ENCODE peak calls at places on chromosomes 2 and 18, in six cellular contexts. J is WTC11; P is Calu3; Y is BJ; K is CD4-positive, alpha-beta T cell; D is fibroblast of pulmonary artery. V is an unnamed sample.

GRCh38 chr2:169658877-169659276 is 35.3 kb downstream of the CFAP210 start:
- DNase-seq in J (no peak), P (no peak), Y (no peak), K (no peak), D (no peak), V (no peak)

GRCh38 chr2:196105956-196106355 is 37.3 kb upstream of the DNAH7 start:
- DNase-seq in J (no peak), P (no peak), Y (no peak), K (no peak), D (no peak), V (no peak)

GRCh38 chr2:162795312-162795711 is 43.3 kb downstream of the KCNH7 start:
- DNase-seq in J (peak), P (peak), Y (no peak), K (no peak), D (no peak), V (no peak)

GRCh38 chr18:42929857-42930256 is 185.6 kb downstream of the RIT2 start:
- DNase-seq in J (no peak), P (no peak), Y (no peak), K (no peak), D (peak), V (no peak)

GRCh38 chr2:20682166-20682565 is 15.2 kb downstream of the GDF7 start:
- DNase-seq in J (no peak), P (no peak), Y (no peak), K (no peak), D (peak), V (no peak)

GRCh38 chr2:29323961-29324360 is 208.7 kb downstream of the CLIP4 start:
- DNase-seq in J (no peak), P (no peak), Y (no peak), K (no peak), D (peak), V (no peak)

GRCh38 chr2:42214669-42215068 is 45.5 kb downstream of the EML4 start:
- DNase-seq in J (no peak), P (no peak), Y (no peak), K (no peak), D (peak), V (no peak)

GRCh38 chr2:121398853-121399252 is 113.9 kb upstream of the TFCP2L1 start:
- DNase-seq in J (no peak), P (no peak), Y (no peak), K (no peak), D (peak), V (no peak)

GRCh38 chr2:229563388-229563787 is 151.0 kb downstream of the DNER start:
- DNase-seq in J (no peak), P (no peak), Y (no peak), K (no peak), D (no peak), V (no peak)

GRCh38 chr2:229564300-229564907 is 150.0 kb downstream of the DNER start:
- DNase-seq in J (no peak), P (no peak), Y (no peak), K (no peak), D (no peak), V (no peak)

GRCh38 chr2:229566380-229566779 is 148.0 kb downstream of the DNER start:
- DNase-seq in J (no peak), P (no peak), Y (no peak), K (no peak), D (no peak), V (no peak)

GRCh38 chr2:229562472-229563127 is 151.8 kb downstream of the DNER start:
- DNase-seq in J (no peak), P (no peak), Y (no peak), K (no peak), D (no peak), V (no peak)
- TF ChIP-seq CTCF in J (no peak), P (no peak), Y (no peak), K (no peak), D (no peak), V (no peak)

GRCh38 chr18:5951515-5952081 is 56.3 kb upstream of the TMEM200C start:
- DNase-seq in J (no peak), P (no peak), Y (no peak), K (no peak), D (no peak), V (no peak)
- TF ChIP-seq CTCF in J (no peak), P (no peak), Y (no peak), K (no peak), D (no peak), V (no peak)

DNA sequence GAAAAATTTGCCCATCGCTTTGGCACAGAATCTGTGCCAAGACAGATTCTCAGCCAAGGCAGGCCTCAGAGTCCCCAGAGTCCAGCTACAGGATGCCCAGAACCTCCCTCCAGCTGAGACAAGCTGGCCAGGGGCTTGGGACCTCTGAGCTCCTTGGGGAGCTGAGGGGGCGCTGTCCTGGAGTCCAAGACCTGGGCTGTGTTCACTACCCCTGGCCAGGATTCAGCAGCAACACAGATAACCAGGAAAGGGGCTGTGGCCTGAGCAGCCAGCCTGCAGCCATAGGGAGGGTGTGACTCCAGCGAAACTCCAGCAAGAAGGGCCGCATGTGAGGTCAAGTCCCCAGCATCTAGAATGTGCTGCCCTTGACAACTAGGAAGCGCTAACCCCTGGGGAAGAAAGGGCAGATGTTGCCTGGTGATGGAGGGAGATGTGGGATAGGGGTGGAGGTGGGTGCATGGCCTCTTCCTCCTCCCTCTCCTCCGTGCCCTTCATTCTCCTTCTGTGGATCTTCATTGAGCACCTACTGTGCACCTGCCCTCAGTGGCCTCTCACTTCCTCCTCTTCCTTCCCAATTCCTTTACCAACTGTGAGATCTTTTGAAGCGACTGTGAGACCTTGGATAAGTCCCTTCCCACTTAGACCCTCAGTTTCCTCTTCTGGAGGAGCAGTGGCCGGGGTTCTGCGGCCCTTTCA is 7.7 kb upstream of the ARID5A start:
- DNase-seq in J (no peak), P (no peak), Y (no peak), K (no peak), D (no peak), V (no peak)
- TF ChIP-seq CTCF in J (no peak), P (no peak), Y (peak), K (no peak), D (no peak), V (no peak)

GRCh38 chr2:25606892-25607291 is 66.5 kb downstream of the DTNB start:
- DNase-seq in J (no peak), P (no peak), Y (no peak), K (no peak), D (peak), V (no peak)
- TF ChIP-seq CTCF in J (peak), P (peak), Y (peak), K (peak), D (peak), V (no peak)